ENCODE peak calls at places on chromosomes 3 and 15, in four cellular contexts. T is activated naive CD4-positive, alpha-beta T cell treated with anti-CD3 and anti-CD28 coated beads, Interleukin-2, amount 50 U/mL, for 16 hours; B is HS-27A; U is uterus. Q is an unnamed sample.

GRCh38 chr15:79094611-79095021 is 4.0 kb upstream of the RASGRF1 start:
- DNase-seq in T (no peak), B (no peak), U (no peak), Q (no peak)

GRCh38 chr3:124804875-124805274 is 74.6 kb downstream of the UMPS start:
- DNase-seq in T (no peak), B (no peak), U (no peak), Q (no peak)

GRCh38 chr15:86624261-86625036 is 544.8 kb downstream of the AGBL1 start:
- DNase-seq in T (peak; percentile 72), B (peak; percentile 96), U (peak; percentile 15), Q (peak; percentile 93)

GRCh38 chr15:73724211-73724610 is 28.9 kb downstream of the INSYN1 start:
- DNase-seq in T (no peak), B (no peak), U (no peak), Q (no peak)

GRCh38 chr15:29671308-29671981 is 150.8 kb downstream of the TJP1 start:
- DNase-seq in T (no peak), B (no peak), U (no peak), Q (no peak)

GRCh38 chr3:61725851-61726333 is 164.5 kb downstream of the PTPRG start:
- DNase-seq in T (no peak), B (peak; percentile 88), U (no peak), Q (no peak)

GRCh38 chr3:129035360-129036233 is 25.0 kb upstream of the GP9 start:
- DNase-seq in T (no peak), B (no peak), U (no peak), Q (no peak)

GRCh38 chr3:142844339-142844977 is 44.4 kb downstream of the PCOLCE2 start:
- DNase-seq in T (no peak), B (no peak), U (no peak), Q (peak; percentile 32)

GRCh38 chr15:25329685-25330084 is 109.1 kb downstream of the UBE3A start:
- DNase-seq in T (no peak), B (no peak), U (no peak), Q (no peak)

GRCh38 chr15:69035205-69035917 is 20.9 kb downstream of the NOX5 start:
- DNase-seq in T (no peak), B (no peak), U (no peak), Q (no peak)

GRCh38 chr3:156455839-156456238 is 99.1 kb downstream of the SSR3 start:
- DNase-seq in T (no peak), B (no peak), U (no peak), Q (no peak)

Q was measured in NCI-H460.